ENCODE peak calls at places on chromosomes 13 and 19, in nine cellular contexts. L, F, Y, P, V, M, X, D and A are unnamed samples.
A peak's percentile ranks its signal among the peaks of the same experiment; 100 is the strongest.

GRCh38 chr13:85737952-85738351 is 61.3 kb downstream of the SLITRK6 start:
- DNase-seq in X (no peak), L (no peak), Y (no peak), F (no peak), M (no peak), P (no peak), V (no peak), D (no peak), A (no peak)

GRCh38 chr13:68551701-68552522 is 1321.8 kb upstream of the PCDH9 start:
- DNase-seq in Y (no peak), L (no peak), P (no peak), V (no peak), D (no peak), M (no peak), X (no peak), F (no peak), A (no peak)

GRCh38 chr13:64688893-64689677 is 2541.1 kb downstream of the PCDH9 start:
- DNase-seq in V (no peak), Y (no peak), M (no peak), P (no peak), D (no peak), X (no peak), L (no peak), F (no peak), A (no peak)

GRCh38 chr19:38303517-38304351 is at the start of gene C19orf33:
- DNase-seq in L (peak; percentile 84), F (peak; percentile 91), M (no peak), D (peak; percentile 56), V (no peak), P (peak; percentile 58), X (peak; percentile 93), Y (no peak), A (no peak)

GRCh38 chr19:48698046-48698445 is 2.3 kb downstream of the FUT2 start:
- DNase-seq in Y (no peak), X (peak; percentile 68), M (no peak), F (no peak), P (no peak), D (no peak), L (no peak), V (no peak), A (no peak)

GRCh38 chr13:83057119-83057518 is 825.2 kb downstream of the SLITRK1 start:
- DNase-seq in Y (no peak), D (no peak), X (no peak), M (no peak), F (no peak), V (no peak), L (no peak), P (no peak), A (no peak)

GRCh38 chr13:112455476-112456059 is 79.4 kb downstream of the SPACA7 start:
- DNase-seq in F (no peak), P (no peak), X (no peak), D (no peak), V (no peak), M (no peak), Y (no peak), L (no peak), A (no peak)

GRCh38 chr13:32734511-32734910 is 148.3 kb downstream of the PDS5B start:
- DNase-seq in X (no peak), Y (no peak), P (no peak), M (no peak), D (no peak), F (no peak), L (no peak), V (no peak), A (no peak)

GRCh38 chr13:51758691-51759090 is 45.3 kb downstream of the DHRS12 start:
- DNase-seq in L (no peak), V (no peak), X (no peak), Y (no peak), F (no peak), P (no peak), M (no peak), D (no peak), A (no peak)

GRCh38 chr19:8610041-8610927 is at the start of gene ADAMTS10:
- DNase-seq in P (peak; percentile 89), L (no peak), X (peak; percentile 18), D (no peak), V (peak; percentile 78), Y (peak; percentile 84), M (no peak), F (peak; percentile 76), A (no peak)

GRCh38 chr13:42969558-42970172 is 22.4 kb downstream of the EPSTI1 start:
- DNase-seq in D (peak; percentile 27), Y (peak; percentile 84), X (peak; percentile 90), L (peak; percentile 42), P (no peak), V (peak; percentile 91), F (peak; percentile 93), M (no peak), A (peak; percentile 30)

GRCh38 chr13:113367771-113368170 is 3.8 kb upstream of the GRTP1 start:
- DNase-seq in Y (no peak), X (no peak), F (no peak), V (no peak), M (no peak), D (no peak), L (no peak), P (no peak), A (no peak)

GRCh38 chr13:57128909-57129308 is 11.8 kb upstream of the PRR20A start:
- DNase-seq in M (no peak), D (no peak), L (no peak), Y (no peak), V (no peak), P (no peak), F (peak; percentile 67), X (no peak), A (no peak)

GRCh38 chr19:40619333-40620160 is 18.4 kb downstream of the LTBP4 start:
- DNase-seq in V (no peak), D (no peak), F (no peak), X (no peak), L (no peak), M (no peak), Y (peak; percentile 23), P (no peak), A (no peak)
- H3K36me3 ChIP-seq in V (peaks cover 34% of the 10 kb centered on the region), D (no peaks in the 10 kb centered on the region), F (peaks cover 8% of the 10 kb centered on the region), X (peaks cover 21% of the 10 kb centered on the region), L (peaks cover 28% of the 10 kb centered on the region), M (no peaks in the 10 kb centered on the region), Y (no peaks in the 10 kb centered on the region), P (peaks cover 6% of the 10 kb centered on the region), A (no peaks in the 10 kb centered on the region)

DNA sequence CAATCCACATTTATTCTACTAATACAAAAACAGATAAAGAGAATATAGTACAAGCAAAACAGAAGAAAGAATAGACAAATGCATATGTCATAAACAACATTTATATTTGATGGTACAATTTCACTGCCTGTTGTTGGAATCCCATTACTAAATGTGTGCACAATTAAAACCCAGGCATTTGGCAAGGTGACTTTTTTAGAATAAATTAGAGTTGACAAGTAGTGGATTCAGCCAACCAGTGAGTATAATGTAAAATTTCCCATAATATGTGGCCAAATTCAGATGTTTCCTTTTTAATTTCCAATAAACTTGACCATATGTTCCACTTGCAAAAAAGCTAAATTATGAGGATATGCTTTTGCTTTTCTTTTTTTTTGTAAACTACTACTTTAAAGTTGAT is 1578.8 kb downstream of the OLFM4 start:
- DNase-seq in V (no peak), X (no peak), M (no peak), L (no peak), P (no peak), D (no peak), Y (no peak), F (no peak), A (no peak)
- H3K27me3 ChIP-seq in V (no peaks in the 10 kb centered on the region), X (no peaks in the 10 kb centered on the region), M (no peaks in the 10 kb centered on the region), L (no peaks in the 10 kb centered on the region), P (no peaks in the 10 kb centered on the region), D (no peaks in the 10 kb centered on the region), Y (no peaks in the 10 kb centered on the region), F (no peaks in the 10 kb centered on the region), A (no peaks in the 10 kb centered on the region)

GRCh38 chr19:40805258-40805868 is 6.4 kb downstream of the EGLN2 start:
- DNase-seq in D (no peak), M (no peak), V (no peak), X (peak; percentile 64), F (no peak), P (no peak), Y (no peak), L (no peak), A (peak; percentile 74)

GRCh38 chr19:40804783-40805242 is 5.8 kb downstream of the EGLN2 start:
- DNase-seq in V (no peak), P (no peak), Y (no peak), M (no peak), F (no peak), X (no peak), D (no peak), L (no peak), A (peak; percentile 63)

GRCh38 chr19:40808021-40808325 is 9.0 kb downstream of the EGLN2 start:
- DNase-seq in D (no peak), X (no peak), P (no peak), V (peak; percentile 76), M (no peak), L (no peak), F (no peak), Y (no peak), A (no peak)

GRCh38 chr19:40807147-40808020 is 8.4 kb downstream of the EGLN2 start:
- DNase-seq in F (peak; percentile 85), X (no peak), L (no peak), V (no peak), Y (no peak), D (no peak), M (no peak), P (no peak), A (no peak)

GRCh38 chr19:40806385-40807146 is 7.6 kb downstream of the EGLN2 start:
- DNase-seq in V (peak; percentile 93), M (no peak), Y (peak; percentile 97), P (peak; percentile 93), F (peak; percentile 100), D (peak; percentile 61), L (peak; percentile 57), X (peak; percentile 76), A (peak; percentile 54)
- TF ChIP-seq POLR2AphosphoS5 in V (peak; percentile 88), M (peak; percentile 13), Y (peak; percentile 24), P (peak; percentile 82), F (no peak), D (peak; percentile 88), L (no peak), X (peak; percentile 47), A (peak; percentile 68)

GRCh38 chr19:7554565-7554964 is 19.0 kb downstream of the PNPLA6 start:
- DNase-seq in L (no peak), P (peak; percentile 81), F (no peak), V (no peak), Y (no peak), M (no peak), D (no peak), X (no peak), A (no peak)
- H3K36me3 ChIP-seq in L (peaks cover 8% of the 10 kb centered on the region), P (peaks cover 22% of the 10 kb centered on the region), F (peaks cover 8% of the 10 kb centered on the region), V (peaks cover 85% of the 10 kb centered on the region), Y (peaks cover 34% of the 10 kb centered on the region), M (peaks cover 11% of the 10 kb centered on the region), D (no peaks in the 10 kb centered on the region), X (peaks cover 30% of the 10 kb centered on the region), A (peaks cover 12% of the 10 kb centered on the region)